ENCODE peak calls at places on chromosomes 6 and 20, in eight cellular contexts. H is progenitor cell of endocrine pancreas; P is HTR-8/SVneo; M is left ventricle myocardium inferior; D is body of pancreas; V is stimulated activated CD8-positive, alpha-beta memory T cell treated with anti-CD3 and anti-CD28 coated beads, Interleukin-15, amount 100 ng/mL, for 24 hours; B is fibroblast of villous mesenchyme; C is HepG2. W is an unnamed sample.

GRCh38 chr6:73803562-73804221 is 107.7 kb downstream of the CD109 start:
- DNase-seq in H (no peak), C (peak; percentile 35), D (peak; percentile 43), B (peak; percentile 97), M (no peak), V (no peak), P (peak; percentile 54), W (peak; percentile 93)

GRCh38 chr6:15077006-15077405 is 168.9 kb upstream of the JARID2 start:
- DNase-seq in M (no peak), B (no peak), P (no peak), V (no peak), C (no peak), H (no peak), D (no peak), W (no peak)

GRCh38 chr6:83055366-83055964 is 10.2 kb downstream of the UBE3D start:
- DNase-seq in D (peak; percentile 52), P (peak; percentile 45), B (peak; percentile 56), C (peak; percentile 31), M (no peak), H (peak; percentile 34), V (no peak), W (peak; percentile 66)

GRCh38 chr6:26431258-26432162 is 8.8 kb upstream of the BTN3A3 start:
- DNase-seq in V (no peak), M (no peak), H (no peak), B (peak; percentile 33), D (no peak), C (no peak), P (no peak), W (peak; percentile 23)

GRCh38 chr6:44289726-44290125 is 19.5 kb downstream of the TMEM151B start:
- DNase-seq in D (peak; percentile 72), H (no peak), C (no peak), P (no peak), V (no peak), B (no peak), M (no peak), W (no peak)

GRCh38 chr6:135640449-135641111 is 143.0 kb upstream of the AHI1 start:
- DNase-seq in M (no peak), H (no peak), V (no peak), D (no peak), C (no peak), P (no peak), B (no peak), W (peak; percentile 16)

GRCh38 chr6:25366785-25367657 is 87.8 kb downstream of the CARMIL1 start:
- DNase-seq in M (no peak), D (no peak), H (no peak), V (no peak), P (no peak), C (no peak), B (no peak), W (peak; percentile 14)

GRCh38 chr20:24389686-24390085 is 79.7 kb upstream of the SYNDIG1 start:
- DNase-seq in H (no peak), C (no peak), B (no peak), P (no peak), M (no peak), V (no peak), D (peak; percentile 10), W (no peak)

GRCh38 chr20:57911512-57912226 is 201.9 kb upstream of the PMEPA1 start:
- DNase-seq in M (no peak), V (no peak), H (no peak), C (no peak), P (no peak), B (no peak), D (no peak), W (no peak)

GRCh38 chr6:79466222-79466834 is 70.9 kb downstream of the LCA5 start:
- DNase-seq in P (no peak), H (no peak), B (peak; percentile 52), D (no peak), M (no peak), C (no peak), V (no peak), W (peak; percentile 71)

GRCh38 chr6:1387632-1388031 is 1.7 kb upstream of the FOXF2 start:
- DNase-seq in M (no peak), B (no peak), P (no peak), V (no peak), D (no peak), H (no peak), C (no peak), W (no peak)

GRCh38 chr6:54613596-54613995 is 233.0 kb upstream of the FAM83B start:
- DNase-seq in H (no peak), P (no peak), V (no peak), C (no peak), B (no peak), D (no peak), M (no peak), W (no peak)

GRCh38 chr6:29532320-29532951 is 27.1 kb downstream of the UBD start:
- DNase-seq in D (no peak), C (no peak), V (no peak), H (no peak), P (no peak), B (no peak), M (no peak), W (no peak)

GRCh38 chr6:21666200-21666671 is 72.7 kb downstream of the SOX4 start:
- DNase-seq in V (no peak), P (no peak), C (no peak), D (no peak), B (no peak), H (peak; percentile 15), M (peak; percentile 20), W (peak; percentile 25)

GRCh38 chr6:150119256-150119655 is 23.6 kb upstream of the PPP1R14C start:
- DNase-seq in P (no peak), V (no peak), B (no peak), D (no peak), C (no peak), M (no peak), H (no peak), W (peak; percentile 22)

W was measured in fibroblast of pulmonary artery.